ENCODE peak calls at places on chromosomes 12 and 14, in five cellular contexts. P is IMR-90, W is mesenchymal stem cell, H is neuronal stem cell, E is H9. U is an unnamed sample.

GRCh38 chr14:37623552-37623951 is 28.1 kb downstream of the TTC6 start:
- DNase-seq in P (peak), W (peak), H (no peak), E (no peak), U (no peak)

GRCh38 chr14:25349269-25349668 is 299.3 kb upstream of the STXBP6 start:
- DNase-seq in P (no peak), W (no peak), H (no peak), E (no peak), U (no peak)

GRCh38 chr14:20802341-20803084 is at the start of gene RNASE1:
- DNase-seq in P (no peak), W (no peak), H (no peak), E (no peak), U (no peak)

GRCh38 chr12:109293106-109293505 is 16.0 kb downstream of the FOXN4 start:
- DNase-seq in P (no peak), W (no peak), H (no peak), E (no peak), U (no peak)

GRCh38 chr12:26403601-26404000 is 208.2 kb downstream of the SSPN start:
- DNase-seq in P (no peak), W (no peak), H (no peak), E (no peak), U (no peak)

GRCh38 chr14:27528328-27528727 is 930.5 kb upstream of the NOVA1 start:
- DNase-seq in P (no peak), W (peak), H (peak), E (no peak), U (peak)

GRCh38 chr14:61253064-61253753 is 27.9 kb downstream of the TMEM30B start:
- DNase-seq in P (no peak), W (no peak), H (no peak), E (no peak), U (no peak)

GRCh38 chr12:48818831-48819590 is 715 bp downstream of the CACNB3 start:
- DNase-seq in P (no peak), W (peak), H (no peak), E (peak), U (no peak)

GRCh38 chr12:7645395-7646177 is 20.1 kb downstream of the APOBEC1 start:
- DNase-seq in P (peak), W (peak), H (no peak), E (peak), U (peak)

GRCh38 chr14:20873370-20874177 is 17.6 kb upstream of the RNASE3 start:
- DNase-seq in P (peak), W (peak), H (peak), E (peak), U (peak)

GRCh38 chr14:68949236-68949965 is 29.7 kb downstream of the ACTN1 start:
- DNase-seq in P (no peak), W (peak), H (no peak), E (no peak), U (no peak)

GRCh38 chr12:753401-754237 is 1.2 kb downstream of the WNK1 start:
- DNase-seq in P (no peak), W (peak), H (no peak), E (peak), U (peak)

GRCh38 chr12:80941916-80942315 is 4.2 kb upstream of the LIN7A start:
- DNase-seq in P (no peak), W (no peak), H (no peak), E (no peak), U (no peak)

GRCh38 chr14:100317389-100317788 is 5.8 kb upstream of the SLC25A47 start:
- DNase-seq in P (no peak), W (no peak), H (no peak), E (no peak), U (no peak)

GRCh38 chr14:65703996-65704395 is 291.5 kb downstream of the FUT8 start:
- DNase-seq in P (peak), W (no peak), H (no peak), E (no peak), U (peak)

GRCh38 chr14:37246427-37246829 is 48.7 kb downstream of the MIPOL1 start:
- DNase-seq in P (peak), W (peak), H (peak), E (no peak), U (peak)

GRCh38 chr12:41795066-41795465 is 349.6 kb downstream of the GXYLT1 start:
- DNase-seq in P (peak), W (no peak), H (no peak), E (no peak), U (no peak)

GRCh38 chr12:26274441-26275312 is 79.3 kb downstream of the SSPN start:
- DNase-seq in P (peak), W (peak), H (no peak), E (peak), U (peak)

GRCh38 chr14:99633913-99634312 is 11.0 kb upstream of the HHIPL1 start:
- DNase-seq in P (no peak), W (no peak), H (no peak), E (no peak), U (no peak)

GRCh38 chr14:41521891-41522290 is 84.8 kb upstream of the LRFN5 start:
- DNase-seq in P (no peak), W (no peak), H (no peak), E (no peak), U (no peak)

GRCh38 chr12:105100998-105101397 is 6.5 kb upstream of the WASHC4 start:
- DNase-seq in P (peak), W (peak), H (no peak), E (no peak), U (no peak)

GRCh38 chr12:121364657-121365265 is 12.6 kb upstream of the ANAPC5 start:
- DNase-seq in P (peak), W (no peak), H (no peak), E (no peak), U (no peak)

GRCh38 chr12:85920324-85920947 is 46.3 kb downstream of the NTS start:
- DNase-seq in P (peak), W (peak), H (peak), E (no peak), U (no peak)

GRCh38 chr12:103782399-103782798 is 58.6 kb downstream of the NT5DC3 start:
- DNase-seq in P (no peak), W (no peak), H (no peak), E (no peak), U (peak)

GRCh38 chr12:54195736-54196347 is 7.1 kb upstream of the SMUG1 start:
- DNase-seq in P (peak), W (peak), H (no peak), E (no peak), U (no peak)

GRCh38 chr12:91256471-91256870 is 73.9 kb upstream of the DCN start:
- DNase-seq in P (peak), W (no peak), H (no peak), E (no peak), U (no peak)

GRCh38 chr12:94717656-94718055 is 67.3 kb upstream of the TMCC3 start:
- DNase-seq in P (no peak), W (no peak), H (no peak), E (no peak), U (no peak)

DNA sequence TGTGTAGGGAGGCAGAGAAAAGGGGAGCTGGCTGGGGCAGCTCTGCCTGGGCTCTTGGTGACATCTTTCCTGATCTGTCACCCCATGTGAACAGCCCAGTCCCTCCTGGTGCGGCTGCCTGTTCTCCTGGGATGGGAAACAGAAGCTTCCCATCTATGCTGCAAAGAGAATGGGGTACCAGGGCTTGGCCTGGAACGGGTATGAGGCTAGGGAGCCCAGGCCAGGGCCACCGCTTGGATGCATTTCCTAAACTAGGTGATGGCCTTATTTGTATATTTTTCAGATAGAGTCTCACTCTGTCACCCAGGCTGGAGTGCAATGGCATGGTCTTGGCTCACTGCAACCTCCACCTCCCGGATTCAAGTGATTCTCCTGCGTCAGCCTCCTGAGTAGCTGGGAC is 48.6 kb upstream of the PRMT8 start:
- DNase-seq in P (no peak), W (no peak), H (no peak), E (no peak), U (no peak)
- H2AK5ac ChIP-seq in P (no peak), W (no peak), H (no peak), E (no peak), U (no peak)

GRCh38 chr12:52969828-52970569 is 21.1 kb downstream of the KRT18 start:
- DNase-seq in P (no peak), W (no peak), H (no peak), E (no peak), U (no peak)
- H2AK5ac ChIP-seq in P (peak), W (no peak), H (no peak), E (no peak), U (peak)

GRCh38 chr12:3353621-3354020 is 137.4 kb upstream of the PRMT8 start:
- DNase-seq in P (no peak), W (no peak), H (no peak), E (no peak), U (no peak)
- H2AK5ac ChIP-seq in P (no peak), W (no peak), H (no peak), E (no peak), U (no peak)

GRCh38 chr14:73238941-73239340 is 1.6 kb downstream of the PAPLN start:
- DNase-seq in P (no peak), W (no peak), H (no peak), E (no peak), U (no peak)
- H2AK5ac ChIP-seq in P (no peak), W (no peak), H (no peak), E (no peak), U (no peak)

GRCh38 chr12:16347391-16348298 is at the start of gene MGST1:
- DNase-seq in P (peak), W (peak), H (peak), E (peak), U (no peak)
- H2AK5ac ChIP-seq in P (peak), W (peak), H (peak), E (no peak), U (no peak)

DNA sequence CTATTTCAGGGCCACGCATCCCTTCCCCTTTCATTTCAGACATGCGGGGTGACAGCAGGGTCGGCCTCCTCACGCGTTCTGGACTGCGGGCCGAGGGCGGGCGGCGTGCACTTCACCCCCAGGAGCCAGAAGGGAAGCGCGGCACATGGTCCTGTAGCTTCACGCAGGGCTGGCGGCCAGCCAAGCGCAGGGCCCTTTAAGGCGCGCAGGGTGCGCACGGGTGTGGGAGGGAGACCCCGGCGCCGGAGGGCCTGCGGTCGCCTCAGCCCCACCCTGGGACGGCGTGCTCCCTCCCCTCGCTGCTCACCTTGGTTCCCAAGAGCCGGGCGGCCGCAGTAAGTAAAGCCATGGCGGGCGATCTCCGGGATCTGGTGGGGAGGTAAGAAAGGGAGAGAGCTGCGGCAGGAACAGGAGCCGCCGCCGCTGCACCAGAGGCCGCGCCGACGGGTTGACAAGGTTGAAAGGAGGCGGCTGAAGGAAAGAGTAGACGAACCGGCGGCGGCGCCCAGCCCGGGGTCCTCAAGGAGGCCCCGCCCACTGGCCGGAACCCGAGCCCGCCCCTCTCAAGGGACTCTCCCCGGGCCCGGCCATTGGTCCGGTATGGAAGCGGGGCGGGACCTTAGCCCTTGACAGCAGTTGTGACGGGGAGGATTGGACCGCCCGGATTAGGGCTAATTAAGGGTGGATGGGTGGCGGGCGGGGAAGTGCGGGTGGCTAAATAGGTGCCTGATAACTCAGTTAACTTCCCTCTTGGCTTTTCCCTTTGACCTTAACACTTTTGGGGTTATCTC is at the start of gene CS:
- DNase-seq in P (peak), W (peak), H (peak), E (peak), U (peak)
- H2AK5ac ChIP-seq in P (peak), W (peak), H (peak), E (no peak), U (peak)

DNA sequence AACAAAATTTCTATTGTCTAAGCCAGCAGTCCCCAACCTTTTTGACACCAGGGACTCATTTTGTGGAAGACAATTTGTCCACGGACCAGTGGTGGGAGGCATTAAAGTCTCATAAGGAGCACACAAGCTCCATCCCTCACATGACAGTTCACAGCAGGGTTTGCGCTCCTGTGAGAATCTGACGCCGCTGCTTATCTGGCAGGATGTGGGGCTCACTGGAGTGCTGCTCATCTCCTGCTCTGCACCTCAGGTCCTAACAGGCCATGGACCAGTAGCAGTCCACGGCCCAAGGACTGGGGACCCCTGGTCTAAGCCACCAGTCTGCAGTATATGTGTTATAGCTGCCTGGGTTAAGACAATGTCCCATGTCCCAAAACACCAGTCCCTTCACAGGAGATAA is 27.2 kb downstream of the VCPKMT start:
- DNase-seq in P (no peak), W (no peak), H (no peak), E (no peak), U (no peak)
- H2AK5ac ChIP-seq in P (no peak), W (no peak), H (no peak), E (no peak), U (no peak)

GRCh38 chr12:12039897-12040296 is 30.8 kb upstream of the BCL2L14 start:
- DNase-seq in P (no peak), W (no peak), H (no peak), E (no peak), U (no peak)
- H2AK5ac ChIP-seq in P (no peak), W (no peak), H (no peak), E (no peak), U (no peak)

GRCh38 chr12:57216931-57217871 is 607 bp downstream of the NXPH4 start:
- DNase-seq in P (no peak), W (no peak), H (no peak), E (no peak), U (no peak)
- H2AK5ac ChIP-seq in P (peak), W (no peak), H (peak), E (no peak), U (no peak)

DNA sequence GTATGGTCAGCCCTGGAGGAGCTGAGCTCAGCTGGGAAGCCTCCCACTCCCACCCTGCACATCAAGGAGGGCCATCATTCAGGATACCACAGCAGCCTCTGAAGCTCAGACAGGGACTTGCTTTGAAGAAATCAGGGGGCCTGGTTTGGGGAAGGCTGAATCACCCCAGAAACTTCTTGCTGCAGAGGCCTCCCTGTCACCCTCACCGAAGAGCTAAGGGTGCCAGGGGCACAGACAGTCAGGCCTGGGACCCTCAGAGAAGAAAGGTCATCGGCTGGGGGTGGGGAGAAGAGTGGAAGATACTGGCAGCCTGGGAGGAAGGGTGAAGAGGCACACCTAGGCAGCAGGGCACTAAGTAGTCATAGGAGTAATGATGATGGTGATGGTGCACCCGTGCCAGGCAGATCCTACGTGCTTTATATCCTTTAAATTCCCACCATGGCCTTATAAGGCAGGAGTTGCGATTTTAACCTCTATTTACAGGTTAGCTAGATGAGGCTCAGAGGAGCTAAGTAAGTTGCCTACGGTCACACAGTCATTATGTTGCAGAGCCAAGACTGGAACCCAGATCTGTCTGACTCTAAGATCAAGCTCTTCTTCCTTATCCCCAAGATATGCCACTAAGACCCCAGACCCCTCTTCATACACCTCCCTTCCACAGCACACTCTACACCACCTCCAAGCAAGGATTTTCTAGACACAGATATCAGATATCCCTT is 28.5 kb upstream of the PNMA1 start:
- DNase-seq in P (no peak), W (no peak), H (no peak), E (peak), U (no peak)
- H2AK5ac ChIP-seq in P (peak), W (peak), H (peak), E (no peak), U (no peak)